ENCODE peak calls at places on chromosomes 1 and 21, in eight cellular contexts. B is A549; M is progenitor cell of endocrine pancreas; T is astrocyte of the cerebellum; G is psoas muscle; X is EL; I is stimulated activated naive B cell treated with anti-CD40 and anti-IgM and Interleukin-4, amounts not matched to agents 10 μg/mL and 1 μg/mL and 100 μg/mL, for 72 hours; W is activated T-cell treated with anti-CD3 and anti-CD28 coated beads, Interleukin-2, amount 50 U/mL, for 72 hours. J is an unnamed sample.

GRCh38 chr1:24967555-24967954 is 37.5 kb upstream of the RUNX3 start:
- DNase-seq in B (no peak), M (no peak), T (no peak), G (no peak), X (no peak), I (no peak), W (no peak), J (no peak)

GRCh38 chr1:52193985-52194384 is 52.1 kb downstream of the ZFYVE9 start:
- DNase-seq in B (no peak), M (no peak), T (no peak), G (no peak), X (no peak), I (no peak), W (no peak), J (no peak)

GRCh38 chr1:42418516-42418915 is 37.3 kb downstream of the ZMYND12 start:
- DNase-seq in B (no peak), M (no peak), T (no peak), G (no peak), X (no peak), I (no peak), W (no peak), J (no peak)

GRCh38 chr1:6254691-6255090 is 6.2 kb downstream of the GPR153 start:
- DNase-seq in B (no peak), M (no peak), T (no peak), G (no peak), X (no peak), I (no peak), W (no peak), J (no peak)

GRCh38 chr21:23578027-23578426 is 2029.3 kb downstream of the MRPL39 start:
- DNase-seq in B (no peak), M (no peak), T (no peak), G (no peak), X (no peak), I (no peak), W (no peak), J (no peak)

GRCh38 chr1:35605882-35606182 is 32.7 kb downstream of the TFAP2E start:
- DNase-seq in B (no peak), M (no peak), T (peak), G (no peak), X (peak), I (no peak), W (no peak), J (no peak)

GRCh38 chr1:53339736-53340385 is 12.0 kb upstream of the LRP8 start:
- DNase-seq in B (no peak), M (no peak), T (no peak), G (no peak), X (no peak), I (no peak), W (no peak), J (no peak)

GRCh38 chr1:12434174-12434573 is 183.8 kb downstream of the DHRS3 start:
- DNase-seq in B (no peak), M (no peak), T (peak), G (no peak), X (peak), I (peak), W (peak), J (no peak)

GRCh38 chr1:44819257-44819593 is 10.9 kb downstream of the BTBD19 start:
- DNase-seq in B (no peak), M (no peak), T (no peak), G (peak), X (no peak), I (no peak), W (peak), J (peak)

GRCh38 chr1:162857850-162858249 is 3.1 kb downstream of the CCDC190 start:
- DNase-seq in B (no peak), M (no peak), T (no peak), G (no peak), X (peak), I (no peak), W (no peak), J (no peak)

GRCh38 chr1:9027307-9027706 is 1.1 kb upstream of the SLC2A7 start:
- DNase-seq in B (no peak), M (no peak), T (no peak), G (no peak), X (no peak), I (no peak), W (no peak), J (no peak)

GRCh38 chr1:55703726-55704363 is 488.7 kb upstream of the USP24 start:
- DNase-seq in B (no peak), M (no peak), T (no peak), G (no peak), X (no peak), I (no peak), W (no peak), J (no peak)

GRCh38 chr1:51506537-51506936 is 12.5 kb downstream of the EPS15 start:
- DNase-seq in B (no peak), M (no peak), T (peak), G (no peak), X (peak), I (peak), W (no peak), J (peak)

GRCh38 chr1:77926561-77927357 is 38.3 kb downstream of the NEXN start:
- DNase-seq in B (no peak), M (no peak), T (no peak), G (no peak), X (no peak), I (no peak), W (no peak), J (no peak)

GRCh38 chr1:3433076-3433475 is 21.4 kb upstream of the ARHGEF16 start:
- DNase-seq in B (no peak), M (no peak), T (no peak), G (peak), X (no peak), I (no peak), W (no peak), J (no peak)

GRCh38 chr1:51444096-51444495 is 75.0 kb downstream of the EPS15 start:
- DNase-seq in B (no peak), M (no peak), T (no peak), G (no peak), X (no peak), I (no peak), W (no peak), J (no peak)

GRCh38 chr1:229694053-229694693 is 68.1 kb downstream of the URB2 start:
- DNase-seq in B (no peak), M (no peak), T (peak), G (peak), X (peak), I (no peak), W (no peak), J (no peak)

GRCh38 chr1:118253310-118253903 is 68.4 kb upstream of the SPAG17 start:
- DNase-seq in B (no peak), M (no peak), T (no peak), G (no peak), X (no peak), I (no peak), W (no peak), J (no peak)

GRCh38 chr1:235525314-235525713 is 21.1 kb upstream of the B3GALNT2 start:
- DNase-seq in B (no peak), M (no peak), T (no peak), G (no peak), X (no peak), I (no peak), W (no peak), J (no peak)

GRCh38 chr1:229070168-229070567 is 200.7 kb upstream of the RAB4A start:
- DNase-seq in B (peak), M (no peak), T (peak), G (peak), X (peak), I (no peak), W (no peak), J (no peak)

GRCh38 chr1:30274937-30275621 is 448.3 kb downstream of the MATN1 start:
- DNase-seq in B (no peak), M (no peak), T (no peak), G (no peak), X (no peak), I (no peak), W (no peak), J (no peak)

GRCh38 chr1:42340093-42340492 is 5.1 kb upstream of the FOXJ3 start:
- DNase-seq in B (peak), M (no peak), T (no peak), G (no peak), X (no peak), I (no peak), W (no peak), J (no peak)

GRCh38 chr1:17239420-17239819 is 9.5 kb upstream of the PADI3 start:
- DNase-seq in B (peak), M (peak), T (peak), G (peak), X (peak), I (peak), W (peak), J (peak)

GRCh38 chr1:51058863-51059262 is 43.2 kb upstream of the C1orf185 start:
- DNase-seq in B (no peak), M (no peak), T (no peak), G (no peak), X (peak), I (no peak), W (no peak), J (peak)

J was measured in AG08396.